ENCODE peak calls at places on chromosomes 13 and 19, in eight cellular contexts. S is GM23338, A is PC-3, C is GM23248, R is hepatocyte, K is OCI-LY7, I is HCT116, B is SK-N-SH. G is an unnamed sample. For H3K9me2, the result is how much of the 10 kb centered on the place peaks cover.

GRCh38 chr19:1450735-1451669 is 1.1 kb downstream of the APC2 start:
- DNase-seq in R (no peak), I (no peak), K (no peak), C (no peak), A (no peak), B (peak), S (no peak), G (no peak)

GRCh38 chr13:41250993-41251392 is 12.4 kb downstream of the MTRF1 start:
- DNase-seq in I (no peak), B (no peak), R (no peak), K (no peak), S (no peak), A (no peak), C (no peak), G (no peak)

GRCh38 chr13:69324109-69324886 is 783.3 kb upstream of the ATXN8OS start:
- DNase-seq in R (peak), C (no peak), S (peak), I (peak), K (peak), B (peak), A (peak), G (no peak)

GRCh38 chr13:27956576-27957300 is 12.4 kb downstream of the CDX2 start:
- DNase-seq in B (no peak), C (no peak), K (no peak), S (no peak), R (peak), A (peak), I (no peak), G (no peak)

GRCh38 chr19:13260883-13261653 is 110.9 kb downstream of the IER2 start:
- DNase-seq in A (peak), C (peak), I (peak), B (no peak), S (no peak), R (peak), K (no peak), G (no peak)

GRCh38 chr19:34253711-34254551 is 423 bp upstream of the GARRE1 start:
- DNase-seq in R (peak), C (peak), A (peak), I (no peak), B (no peak), S (peak), K (peak), G (no peak)

GRCh38 chr19:17869114-17869608 is 2.6 kb upstream of the SLC5A5 start:
- DNase-seq in R (no peak), S (peak), A (no peak), K (no peak), B (peak), I (no peak), C (no peak), G (no peak)

GRCh38 chr19:3976495-3977241 is 5.8 kb upstream of the DAPK3 start:
- DNase-seq in I (no peak), K (no peak), A (no peak), R (no peak), C (peak), S (peak), B (peak), G (no peak)

GRCh38 chr13:33524086-33524485 is 238.5 kb upstream of the STARD13 start:
- DNase-seq in K (no peak), C (peak), A (peak), S (no peak), B (no peak), I (no peak), R (no peak), G (no peak)

GRCh38 chr19:58328999-58329398 is 2.2 kb downstream of the ZSCAN22 start:
- DNase-seq in A (peak), B (peak), I (no peak), S (peak), C (no peak), R (no peak), K (peak), G (no peak)

GRCh38 chr13:109922518-109922917 is 136.1 kb upstream of the IRS2 start:
- DNase-seq in S (no peak), C (no peak), K (no peak), I (no peak), R (no peak), A (peak), B (no peak), G (no peak)

GRCh38 chr19:46602392-46603194 is 1.5 kb downstream of the CALM3 start:
- DNase-seq in C (peak), A (no peak), S (peak), R (peak), I (no peak), K (no peak), B (peak), G (no peak)

GRCh38 chr13:110099922-110100321 is 207.0 kb downstream of the COL4A1 start:
- DNase-seq in R (no peak), B (no peak), A (no peak), I (no peak), K (no peak), S (no peak), C (no peak), G (no peak)

GRCh38 chr13:25203256-25203794 is 31.2 kb upstream of the AMER2 start:
- DNase-seq in K (no peak), A (no peak), S (peak), B (no peak), R (no peak), I (no peak), C (peak), G (no peak)

GRCh38 chr19:12163841-12164240 is 945 bp downstream of the ZNF136 start:
- DNase-seq in S (peak), A (peak), K (no peak), I (no peak), B (peak), R (peak), C (peak), G (no peak)

GRCh38 chr13:24071423-24072075 is 89.0 kb upstream of the SPATA13 start:
- DNase-seq in I (no peak), C (peak), A (peak), K (no peak), S (no peak), B (no peak), R (no peak), G (no peak)

GRCh38 chr19:15038304-15038703 is 11.0 kb upstream of the CASP14 start:
- DNase-seq in A (peak), K (no peak), R (no peak), S (no peak), I (no peak), C (no peak), B (no peak), G (no peak)

GRCh38 chr13:32381539-32381938 is 46.4 kb downstream of the N4BP2L1 start:
- DNase-seq in B (peak), A (peak), S (peak), I (peak), R (peak), C (peak), K (no peak), G (no peak)

GRCh38 chr19:16001481-16002312 is 52.9 kb downstream of the OR10H4 start:
- DNase-seq in I (no peak), A (peak), C (peak), K (peak), S (no peak), B (no peak), R (no peak), G (peak)

DNA sequence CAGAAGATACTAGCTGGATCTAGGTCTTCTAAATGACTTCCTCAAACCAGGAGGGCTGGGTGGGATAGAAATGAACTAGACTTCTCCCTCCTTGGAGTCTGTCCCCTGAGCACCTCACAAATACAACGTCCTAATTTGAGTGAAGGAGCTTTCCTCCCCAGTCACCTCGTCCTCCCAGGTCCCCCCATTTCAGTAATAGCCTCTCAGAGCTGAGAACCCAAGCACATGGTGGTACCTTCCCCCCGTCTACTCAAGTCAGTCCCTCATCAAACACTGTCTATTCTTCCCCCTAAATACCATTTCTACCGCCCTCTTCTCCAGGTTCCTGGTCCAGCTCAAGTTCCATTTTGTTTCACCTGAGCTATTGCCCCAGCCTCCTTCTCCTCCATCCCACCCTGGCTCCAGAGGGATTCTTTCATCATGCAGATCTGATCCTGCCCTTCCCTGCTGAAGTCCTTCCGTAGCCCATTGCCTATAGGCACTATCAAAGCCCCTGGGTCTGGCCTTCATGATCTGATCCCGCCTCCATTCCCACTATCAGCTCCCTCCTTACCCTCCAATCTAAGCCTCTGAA is 5.3 kb upstream of the PRKCG start:
- DNase-seq in C (no peak), S (no peak), A (no peak), R (no peak), B (peak), K (no peak), I (no peak), G (no peak)
- TF ChIP-seq EZH2phosphoT487 in C (no peak), S (no peak), A (no peak), R (no peak), B (no peak), K (no peak), I (no peak), G (no peak)

GRCh38 chr13:73981595-73981994 is 152.6 kb downstream of the KLF12 start:
- DNase-seq in I (no peak), B (no peak), C (peak), A (no peak), K (no peak), R (no peak), S (no peak), G (no peak)
- H3K9me2 ChIP-seq in I (under half), B (under half), C (under half), A (under half), K (under half), R (under half), S (under half), G (under half)

DNA sequence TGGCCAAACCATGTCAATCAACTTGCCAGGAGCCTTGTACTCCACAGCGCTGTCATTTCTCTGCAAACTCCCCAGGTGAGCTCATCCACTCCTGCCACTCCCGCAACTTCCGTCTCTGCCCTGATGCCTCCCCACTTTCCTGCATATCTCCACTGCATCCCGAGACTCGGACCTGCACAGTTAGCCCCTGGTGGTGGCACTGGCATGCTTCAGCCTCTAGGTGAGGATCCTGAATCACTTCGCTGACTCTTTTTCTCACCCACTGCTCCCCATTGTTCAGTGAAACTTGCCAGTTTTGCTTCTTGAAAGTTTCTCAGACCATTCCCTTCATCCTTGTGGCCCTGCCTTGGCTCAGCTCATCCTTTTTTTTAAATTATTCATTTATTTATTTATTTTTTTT is 3.4 kb upstream of the CTU1 start:
- DNase-seq in K (no peak), R (no peak), B (no peak), S (peak), A (peak), I (peak), C (peak), G (no peak)
- TF ChIP-seq EZH2phosphoT487 in K (no peak), R (no peak), B (no peak), S (no peak), A (no peak), I (no peak), C (no peak), G (no peak)

GRCh38 chr19:6906559-6906958 is 19.2 kb downstream of the ADGRE1 start:
- DNase-seq in K (no peak), S (no peak), C (no peak), B (no peak), R (no peak), I (no peak), A (no peak), G (no peak)
- H3K9me2 ChIP-seq in K (under half), S (under half), C (under half), B (under half), R (under half), I (under half), A (under half), G (under half)

DNA sequence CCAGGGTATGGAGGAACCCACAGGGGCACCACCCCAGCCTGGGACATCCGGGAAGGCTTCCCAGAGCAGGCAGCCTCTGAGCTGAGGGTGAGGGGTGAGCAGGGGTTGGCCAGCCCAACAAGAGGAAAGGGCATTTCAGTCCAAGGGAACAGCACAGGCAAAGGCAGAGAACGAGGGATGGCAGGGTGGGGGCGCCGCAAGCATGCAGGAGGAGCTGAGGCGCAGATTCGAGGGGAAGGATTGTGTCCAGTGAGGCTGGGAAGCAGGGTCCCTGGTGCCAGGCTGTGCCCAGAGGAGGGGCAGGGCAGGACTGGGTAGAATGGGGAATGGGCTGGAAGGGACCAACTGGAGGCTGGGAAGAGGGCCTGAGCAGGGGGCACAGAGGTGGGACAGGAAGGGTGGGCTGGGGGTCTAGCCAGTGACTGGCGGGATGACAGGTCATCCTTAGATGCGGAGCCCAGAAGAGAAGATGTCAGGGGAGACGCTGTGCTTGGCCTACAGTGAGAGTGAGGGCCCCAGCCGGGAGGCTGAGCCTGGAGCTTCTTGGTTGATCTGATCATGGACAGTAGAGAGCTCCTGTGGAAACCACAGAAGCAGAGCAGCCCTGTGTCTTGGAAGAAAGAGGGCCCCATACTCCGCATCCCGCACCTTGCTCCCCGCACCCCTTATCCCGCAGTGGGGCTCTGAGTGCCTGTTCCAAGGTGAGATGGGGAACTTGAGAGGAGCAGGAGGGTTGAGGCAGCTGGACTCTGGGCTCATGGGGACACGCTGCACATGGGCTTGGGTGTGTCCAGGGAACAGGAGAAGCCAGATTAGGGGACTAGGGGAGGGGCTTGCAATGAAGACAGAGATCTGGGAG is 13.7 kb downstream of the EMP3 start:
- DNase-seq in K (no peak), C (no peak), A (no peak), R (no peak), S (no peak), I (no peak), B (no peak), G (no peak)
- TF ChIP-seq EZH2phosphoT487 in K (no peak), C (no peak), A (no peak), R (no peak), S (no peak), I (no peak), B (no peak), G (no peak)

GRCh38 chr13:112575680-112576079 is 12.3 kb downstream of the TUBGCP3 start:
- DNase-seq in C (peak), B (peak), A (no peak), S (peak), I (no peak), R (no peak), K (no peak), G (no peak)
- H3K9me2 ChIP-seq in C (under half), B (under half), A (under half), S (under half), I (under half), R (under half), K (under half), G (under half)

DNA sequence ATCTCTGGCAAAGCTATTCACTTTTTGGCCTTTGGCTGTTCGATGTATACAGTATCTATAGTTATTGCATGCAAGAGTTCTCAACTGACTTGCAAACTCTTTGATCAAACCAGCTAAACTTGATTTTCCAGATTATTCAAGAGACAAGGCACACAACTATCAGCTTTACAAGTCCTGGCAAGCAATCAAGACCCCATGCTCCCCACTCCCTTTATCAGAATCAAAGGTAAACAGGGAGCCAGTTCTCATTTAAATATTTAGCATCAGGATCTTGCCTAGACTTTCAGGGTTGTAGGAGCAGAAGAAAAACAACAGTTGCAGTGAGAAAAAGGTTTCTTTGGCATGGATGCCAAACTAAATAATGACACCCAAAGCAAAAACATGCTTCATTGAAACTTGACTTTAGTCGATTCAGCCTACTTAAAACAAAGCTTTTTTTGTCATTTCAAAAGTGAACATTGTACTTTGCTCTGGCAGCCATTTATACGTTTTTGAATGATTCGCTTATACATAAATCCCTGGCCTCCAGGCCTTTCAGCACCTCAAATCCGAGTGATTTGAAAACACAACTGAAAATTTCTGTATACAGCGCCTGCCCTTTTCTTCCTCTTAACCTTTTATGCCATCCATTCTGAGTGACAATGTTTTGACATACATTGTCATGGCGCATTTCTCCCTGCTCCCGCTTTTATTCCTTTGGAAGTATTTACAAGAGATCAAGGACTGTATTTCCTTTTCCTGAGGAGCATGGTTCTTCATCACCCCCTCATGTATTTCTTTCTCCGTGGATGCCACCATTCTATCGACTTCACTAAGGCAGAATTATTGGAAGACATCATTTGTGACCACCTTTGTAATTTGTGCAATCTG is 340.8 kb downstream of the KLF5 start:
- DNase-seq in C (no peak), I (no peak), S (peak), R (peak), B (no peak), K (no peak), A (peak), G (no peak)
- TF ChIP-seq EZH2phosphoT487 in C (no peak), I (no peak), S (no peak), R (no peak), B (no peak), K (no peak), A (no peak), G (no peak)

GRCh38 chr13:21321269-21321668 is 137.8 kb downstream of the ZDHHC20 start:
- DNase-seq in B (no peak), I (no peak), R (no peak), C (no peak), A (no peak), S (no peak), K (no peak), G (no peak)

GRCh38 chr13:21320642-21321034 is 138.5 kb downstream of the ZDHHC20 start:
- DNase-seq in A (no peak), B (no peak), K (no peak), R (no peak), C (no peak), I (no peak), S (no peak), G (no peak)

GRCh38 chr13:21319869-21320641 is 139.0 kb downstream of the ZDHHC20 start:
- DNase-seq in S (no peak), A (no peak), B (no peak), R (no peak), C (no peak), K (no peak), I (no peak), G (no peak)

GRCh38 chr13:21318891-21319532 is 140.1 kb downstream of the ZDHHC20 start:
- DNase-seq in I (no peak), R (no peak), C (peak), B (no peak), K (no peak), S (peak), A (no peak), G (no peak)

GRCh38 chr13:21316376-21316775 is 139.9 kb downstream of the MRPL57 start:
- DNase-seq in A (no peak), C (no peak), S (no peak), B (no peak), R (no peak), K (no peak), I (no peak), G (peak)
- H3K9me2 ChIP-seq in A (under half), C (under half), S (under half), B (under half), R (under half), K (under half), I (under half), G (under half)

GRCh38 chr19:44748426-44749254 is at the start of gene BCL3:
- DNase-seq in R (peak), B (peak), S (peak), I (no peak), A (peak), K (peak), C (peak), G (peak)

GRCh38 chr19:44746616-44746945 is 1.9 kb upstream of the BCL3 start:
- DNase-seq in R (no peak), K (no peak), I (no peak), B (no peak), S (no peak), C (no peak), A (no peak), G (no peak)

GRCh38 chr19:44749318-44749717 is 810 bp downstream of the BCL3 start:
- DNase-seq in K (no peak), S (no peak), I (no peak), R (no peak), A (no peak), C (peak), B (no peak), G (no peak)

GRCh38 chr19:44746946-44747738 is 1.4 kb upstream of the BCL3 start:
- DNase-seq in I (peak), C (peak), S (peak), B (peak), K (peak), A (peak), R (peak), G (peak)

GRCh38 chr19:44747739-44748425 is 626 bp upstream of the BCL3 start:
- DNase-seq in K (no peak), A (peak), S (peak), R (peak), C (peak), B (peak), I (no peak), G (no peak)
- TF ChIP-seq EZH2phosphoT487 in K (no peak), A (no peak), S (no peak), R (no peak), C (no peak), B (no peak), I (no peak), G (no peak)